ENCODE peak calls at places on chromosomes 3 and 15, in five cellular contexts. M is HCT116, N is MM.1S, P is PC-9, S is GM23248. J is an unnamed sample. For H3K9me2, the result is how much of the 10 kb centered on the place peaks cover.

GRCh38 chr3:139269984-139270383 is 73.8 kb upstream of the MRPS22 start:
- DNase-seq in N (no peak), M (no peak), P (no peak), S (no peak), J (no peak)

GRCh38 chr15:89367485-89368451 is 33.1 kb upstream of the POLG start:
- DNase-seq in N (no peak), S (no peak), P (no peak), M (no peak), J (peak)

GRCh38 chr3:114411811-114412803 is 118.3 kb downstream of the TIGIT start:
- DNase-seq in S (peak), N (no peak), P (no peak), M (peak), J (no peak)

GRCh38 chr3:14758297-14758696 is 60.5 kb upstream of the FGD5 start:
- DNase-seq in N (no peak), M (no peak), P (no peak), S (no peak), J (no peak)

GRCh38 chr3:133037440-133037839 is 751 bp upstream of the TMEM108 start:
- DNase-seq in M (no peak), N (no peak), S (no peak), P (no peak), J (no peak)

GRCh38 chr3:194326192-194327029 is 24.7 kb downstream of the CPN2 start:
- DNase-seq in M (peak), P (no peak), S (peak), N (no peak), J (no peak)

GRCh38 chr3:177629276-177629675 is 432.0 kb upstream of the TBL1XR1 start:
- DNase-seq in N (no peak), M (no peak), P (no peak), S (no peak), J (no peak)

GRCh38 chr3:197533396-197534347 is 22.1 kb downstream of the BDH1 start:
- DNase-seq in M (no peak), S (peak), N (no peak), P (no peak), J (no peak)

GRCh38 chr3:128198313-128198712 is 45.0 kb downstream of the EEFSEC start:
- DNase-seq in S (no peak), M (no peak), N (no peak), P (no peak), J (no peak)

GRCh38 chr15:70492240-70493177 is 270.8 kb downstream of the UACA start:
- DNase-seq in P (peak), N (peak), S (peak), M (no peak), J (peak)

GRCh38 chr3:22960326-22960984 is 242.7 kb upstream of the UBE2E2 start:
- DNase-seq in S (peak), N (peak), P (peak), M (peak), J (peak)

GRCh38 chr3:188240189-188240981 is 86.4 kb downstream of the LPP start:
- DNase-seq in P (no peak), S (no peak), M (no peak), N (no peak), J (no peak)

GRCh38 chr3:32508731-32509130 is 6.1 kb upstream of the CMTM6 start:
- DNase-seq in P (no peak), N (no peak), M (no peak), S (peak), J (no peak)

GRCh38 chr15:71889385-71889784 is 79.0 kb downstream of the NR2E3 start:
- DNase-seq in P (no peak), N (no peak), M (no peak), S (no peak), J (peak)

GRCh38 chr3:185205865-185206264 is 48.0 kb downstream of the EHHADH start:
- DNase-seq in N (no peak), M (no peak), P (no peak), S (no peak), J (no peak)

GRCh38 chr3:41164776-41165175 is 34.5 kb upstream of the CTNNB1 start:
- DNase-seq in M (no peak), N (no peak), S (no peak), P (no peak), J (no peak)
- H3K9me2 ChIP-seq in M (under half), N (under half), S (under half), P (under half), J (under half)

GRCh38 chr3:41163399-41163798 is 35.9 kb upstream of the CTNNB1 start:
- DNase-seq in M (no peak), S (no peak), N (no peak), P (no peak), J (no peak)

GRCh38 chr3:41167722-41168497 is 31.4 kb upstream of the CTNNB1 start:
- DNase-seq in M (no peak), N (no peak), P (no peak), S (no peak), J (no peak)

GRCh38 chr3:41159581-41160189 is 39.6 kb upstream of the CTNNB1 start:
- DNase-seq in N (no peak), M (peak), S (no peak), P (no peak), J (no peak)

GRCh38 chr3:41158947-41159346 is 40.4 kb upstream of the CTNNB1 start:
- DNase-seq in S (no peak), P (peak), M (no peak), N (no peak), J (no peak)

GRCh38 chr3:41162981-41163380 is 36.3 kb upstream of the CTNNB1 start:
- DNase-seq in S (no peak), N (no peak), P (no peak), M (no peak), J (no peak)
- H3K9me2 ChIP-seq in S (under half), N (under half), P (under half), M (under half), J (under half)

DNA sequence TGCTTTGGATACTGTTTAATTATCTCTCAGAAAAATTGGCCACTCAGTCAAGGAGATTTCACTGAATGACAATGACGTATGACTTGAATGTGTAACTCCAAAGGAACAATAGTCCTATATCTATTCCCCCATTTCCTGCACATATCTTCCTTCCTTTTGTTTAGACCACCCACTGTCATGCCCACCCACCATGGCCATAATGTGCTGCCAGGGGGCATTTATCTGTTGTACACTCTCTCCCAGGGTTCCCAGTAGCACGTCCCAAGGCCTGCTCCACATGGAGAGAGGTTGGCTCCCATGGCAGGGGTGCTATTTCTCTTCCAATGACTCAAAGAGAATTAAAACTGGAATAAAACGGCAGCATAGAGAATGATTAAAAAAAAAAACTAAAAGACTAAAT is 36.8 kb upstream of the CTNNB1 start:
- DNase-seq in M (no peak), P (no peak), S (no peak), N (no peak), J (no peak)
- H3K9me2 ChIP-seq in M (under half), P (under half), S (under half), N (under half), J (under half)

DNA sequence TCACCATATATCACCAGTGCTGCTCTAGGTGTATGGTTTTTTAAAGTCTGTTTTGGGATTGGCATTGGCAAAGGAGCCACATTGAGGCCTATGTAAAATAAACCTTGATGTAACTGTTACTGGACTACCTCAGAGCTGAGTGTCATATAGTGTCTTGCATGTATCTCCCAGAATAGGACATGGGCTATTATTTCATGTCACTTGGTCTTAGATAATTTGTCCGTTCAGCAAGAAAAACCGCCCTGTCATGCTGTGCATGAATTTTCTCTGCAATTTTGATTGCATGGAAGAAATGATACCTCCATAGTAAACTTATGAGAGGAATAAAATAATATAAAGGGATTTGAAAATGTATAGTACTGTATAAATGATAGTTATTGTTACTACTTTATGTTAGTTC is 59.6 kb downstream of the RNF13 start:
- DNase-seq in P (no peak), S (no peak), M (no peak), N (no peak), J (no peak)
- H3K9me2 ChIP-seq in P (under half), S (under half), M (under half), N (under half), J (under half)

DNA sequence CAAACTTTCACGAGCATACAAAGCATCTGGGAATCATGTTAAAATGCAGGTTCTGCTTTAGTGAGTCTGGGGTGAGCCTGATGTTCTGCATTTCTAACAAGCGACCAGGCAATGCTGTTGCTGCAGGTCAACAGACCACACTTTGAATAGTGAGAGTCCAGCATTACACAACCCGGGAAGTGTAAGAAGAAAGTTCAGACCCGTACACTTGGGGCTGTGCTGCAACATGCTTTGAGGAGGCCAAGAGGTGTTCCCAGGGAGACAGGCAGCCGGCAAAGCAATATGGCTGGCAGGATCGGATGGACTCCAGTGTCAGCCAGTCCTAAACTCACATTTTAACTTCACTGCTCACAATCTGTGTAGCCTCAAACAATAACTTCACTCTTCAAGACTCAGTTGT is 134.2 kb downstream of the LIPC start:
- DNase-seq in M (no peak), S (no peak), N (no peak), P (no peak), J (no peak)
- H3K9me2 ChIP-seq in M (under half), S (under half), N (under half), P (under half), J (under half)